ENCODE peak calls at places on chromosomes 12 and 14, in six cellular contexts. M is ovary, Y is right lobe of liver, A is IMR-90, Z is lower leg skin, W is sigmoid colon. S is an unnamed sample.

GRCh38 chr12:53338916-53339315 is 2.8 kb upstream of the SP7 start:
- DNase-seq in Z (no peak), Y (no peak), W (no peak), M (no peak), A (no peak), S (no peak)

GRCh38 chr14:36279306-36280244 is 40.9 kb downstream of the MBIP start:
- DNase-seq in Y (no peak), A (no peak), M (no peak), W (no peak), Z (no peak), S (no peak)

GRCh38 chr12:32535260-32535999 is 136.1 kb downstream of the FGD4 start:
- DNase-seq in M (peak), A (peak), Z (peak), Y (peak), W (peak), S (peak)

GRCh38 chr12:7751394-7751793 is 4.2 kb upstream of the CLEC4C start:
- DNase-seq in M (no peak), W (no peak), A (no peak), Z (no peak), Y (no peak), S (no peak)

GRCh38 chr14:55412686-55413085 is 1.1 kb upstream of the ATG14 start:
- DNase-seq in W (no peak), Z (no peak), M (no peak), Y (no peak), A (no peak), S (no peak)

GRCh38 chr14:34673702-34674101 is 40.7 kb downstream of the CFL2 start:
- DNase-seq in Z (no peak), A (no peak), Y (no peak), W (no peak), M (no peak), S (no peak)

GRCh38 chr14:104967414-104968152 is 10.6 kb downstream of the AHNAK2 start:
- DNase-seq in M (peak), Y (no peak), Z (peak), W (peak), A (no peak), S (peak)

GRCh38 chr14:64095620-64096019 is 198.6 kb downstream of the ESR2 start:
- DNase-seq in A (peak), Y (no peak), W (no peak), Z (no peak), M (no peak), S (no peak)

GRCh38 chr12:12784911-12785814 is at the start of gene APOLD1:
- DNase-seq in M (no peak), Y (no peak), W (peak), A (no peak), Z (no peak), S (peak)

GRCh38 chr14:72894623-72895378 is 900 bp upstream of the DPF3 start:
- DNase-seq in W (no peak), M (no peak), Y (peak), A (no peak), Z (no peak), S (no peak)

GRCh38 chr14:61537567-61538463 is 157.5 kb upstream of the HIF1A start:
- DNase-seq in W (no peak), M (no peak), Y (no peak), A (peak), Z (peak), S (no peak)

GRCh38 chr12:16891673-16892072 is 285.7 kb upstream of the LMO3 start:
- DNase-seq in Y (no peak), W (no peak), M (no peak), Z (no peak), A (no peak), S (no peak)

GRCh38 chr12:104539063-104539462 is 82.3 kb downstream of the CHST11 start:
- DNase-seq in Z (no peak), W (no peak), Y (no peak), M (no peak), A (no peak), S (no peak)

GRCh38 chr12:107092669-107093546 is 441 bp downstream of the CRY1 start:
- DNase-seq in W (peak), Y (peak), Z (peak), M (peak), A (no peak), S (peak)

GRCh38 chr14:76091036-76091435 is 60.7 kb upstream of the GPATCH2L start:
- DNase-seq in M (no peak), Z (peak), A (no peak), W (peak), Y (no peak), S (peak)

GRCh38 chr14:93941293-93941910 is 14.3 kb downstream of the FAM181A start:
- DNase-seq in A (peak), Z (no peak), W (no peak), M (no peak), Y (no peak), S (no peak)

GRCh38 chr12:131917139-131917710 is 11.9 kb upstream of the PUS1 start:
- DNase-seq in Y (no peak), W (no peak), Z (no peak), M (no peak), A (no peak), S (no peak)

GRCh38 chr14:88422919-88423318 is 37.5 kb downstream of the SPATA7 start:
- DNase-seq in A (peak), Y (no peak), M (no peak), W (no peak), Z (no peak), S (no peak)

GRCh38 chr12:100591979-100592378 is 18.5 kb downstream of the GAS2L3 start:
- DNase-seq in W (no peak), Z (no peak), M (no peak), A (no peak), Y (no peak), S (no peak)

GRCh38 chr14:58765375-58765774 is 127.6 kb downstream of the DACT1 start:
- DNase-seq in Z (no peak), Y (no peak), W (no peak), M (no peak), A (no peak), S (no peak)

GRCh38 chr14:50714452-50715073 is 46.5 kb upstream of the SAV1 start:
- DNase-seq in Y (no peak), A (peak), Z (no peak), M (no peak), W (no peak), S (no peak)

GRCh38 chr12:100926669-100927248 is 132.2 kb downstream of the ANO4 start:
- DNase-seq in Z (no peak), A (peak), W (no peak), M (no peak), Y (no peak), S (no peak)

GRCh38 chr12:122028601-122029560 is 7.2 kb downstream of the BCL7A start:
- DNase-seq in Y (no peak), Z (no peak), M (no peak), W (no peak), A (no peak), S (no peak)

GRCh38 chr12:79737875-79738718 is 47.3 kb upstream of the PAWR start:
- DNase-seq in W (no peak), M (no peak), Y (no peak), A (peak), Z (no peak), S (peak)

GRCh38 chr12:57896437-57897201 is 44.7 kb upstream of the ATP23 start:
- DNase-seq in M (peak), W (peak), A (peak), Z (peak), Y (peak), S (peak)

GRCh38 chr12:5511644-5512584 is 80.0 kb downstream of the NTF3 start:
- DNase-seq in M (peak), A (peak), Z (peak), W (peak), Y (peak), S (peak)

GRCh38 chr14:32202468-32202865 is 602 bp downstream of the RNU6-8 start:
- DNase-seq in W (no peak), Y (no peak), A (peak), Z (no peak), M (no peak), S (no peak)

GRCh38 chr14:25406818-25407217 is 356.9 kb upstream of the STXBP6 start:
- DNase-seq in W (no peak), Z (no peak), A (peak), M (no peak), Y (no peak), S (no peak)

GRCh38 chr12:26401874-26402273 is 206.5 kb downstream of the SSPN start:
- DNase-seq in A (no peak), M (no peak), W (no peak), Z (no peak), Y (no peak), S (no peak)

GRCh38 chr12:96140110-96140509 is 54.1 kb upstream of the ELK3 start:
- DNase-seq in Y (no peak), A (peak), M (no peak), Z (no peak), W (no peak), S (no peak)

GRCh38 chr12:111964935-111965334 is 48.0 kb downstream of the TMEM116 start:
- DNase-seq in Y (no peak), A (no peak), M (no peak), Z (no peak), W (no peak), S (no peak)

GRCh38 chr12:49507139-49507538 is 31.7 kb upstream of the KCNH3 start:
- DNase-seq in A (peak), M (no peak), W (no peak), Y (no peak), Z (no peak), S (no peak)

GRCh38 chr12:108346022-108346633 is 7.0 kb upstream of the CMKLR1 start:
- DNase-seq in Y (no peak), W (no peak), M (no peak), Z (no peak), A (no peak), S (no peak)

GRCh38 chr12:126483145-126484068 is 1418.2 kb downstream of the AACS start:
- DNase-seq in A (no peak), W (peak), M (no peak), Y (no peak), Z (no peak), S (peak)

GRCh38 chr14:80637726-80638619 is 303.6 kb downstream of the CEP128 start:
- DNase-seq in M (no peak), Z (no peak), W (no peak), A (no peak), Y (no peak), S (no peak)

GRCh38 chr14:56532546-56532945 is 47.1 kb upstream of the TMEM260 start:
- DNase-seq in Y (no peak), M (no peak), W (no peak), A (no peak), Z (no peak), S (no peak)

GRCh38 chr14:56534656-56535055 is 44.9 kb upstream of the TMEM260 start:
- DNase-seq in Y (no peak), A (no peak), W (no peak), Z (no peak), M (no peak), S (no peak)

GRCh38 chr14:56524971-56525677 is 54.5 kb upstream of the TMEM260 start:
- DNase-seq in M (no peak), A (no peak), W (no peak), Z (no peak), Y (no peak), S (no peak)

DNA sequence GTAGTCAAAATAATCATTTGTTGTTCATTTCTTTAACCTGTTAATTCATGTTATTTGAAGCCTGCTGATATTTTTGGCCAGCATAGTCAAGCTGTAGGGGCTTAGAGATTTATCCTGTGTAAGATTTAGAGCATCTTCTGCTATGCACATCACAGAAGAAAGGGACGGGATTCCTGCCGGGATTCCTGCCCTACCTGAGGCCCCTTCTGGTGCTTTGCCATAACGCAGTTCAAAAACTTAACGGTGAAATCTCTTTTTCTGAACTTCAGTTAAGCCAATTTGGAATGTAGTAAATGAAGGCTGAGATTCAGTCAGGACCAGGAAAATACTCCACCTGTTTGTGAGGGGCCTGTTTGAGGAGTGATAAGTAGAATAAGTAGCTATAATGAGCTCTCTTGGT is 50.7 kb upstream of the TMEM260 start:
- DNase-seq in M (no peak), Z (no peak), W (no peak), A (no peak), Y (no peak), S (no peak)
- TF ChIP-seq CTCF in M (no peak), Z (no peak), W (no peak), A (no peak), Y (no peak), S (no peak)

GRCh38 chr14:103910984-103911383 is 17.3 kb upstream of the TDRD9 start:
- DNase-seq in M (peak), Y (no peak), A (no peak), Z (no peak), W (no peak), S (no peak)

GRCh38 chr14:103905861-103906456 is 22.3 kb upstream of the TDRD9 start:
- DNase-seq in Z (no peak), Y (no peak), A (no peak), W (no peak), M (no peak), S (no peak)

GRCh38 chr14:103908580-103908979 is 19.7 kb upstream of the TDRD9 start:
- DNase-seq in W (no peak), A (no peak), Y (no peak), M (no peak), Z (no peak), S (no peak)

GRCh38 chr14:103910262-103910935 is 17.9 kb upstream of the TDRD9 start:
- DNase-seq in M (peak), W (peak), Z (peak), A (peak), Y (peak), S (peak)

DNA sequence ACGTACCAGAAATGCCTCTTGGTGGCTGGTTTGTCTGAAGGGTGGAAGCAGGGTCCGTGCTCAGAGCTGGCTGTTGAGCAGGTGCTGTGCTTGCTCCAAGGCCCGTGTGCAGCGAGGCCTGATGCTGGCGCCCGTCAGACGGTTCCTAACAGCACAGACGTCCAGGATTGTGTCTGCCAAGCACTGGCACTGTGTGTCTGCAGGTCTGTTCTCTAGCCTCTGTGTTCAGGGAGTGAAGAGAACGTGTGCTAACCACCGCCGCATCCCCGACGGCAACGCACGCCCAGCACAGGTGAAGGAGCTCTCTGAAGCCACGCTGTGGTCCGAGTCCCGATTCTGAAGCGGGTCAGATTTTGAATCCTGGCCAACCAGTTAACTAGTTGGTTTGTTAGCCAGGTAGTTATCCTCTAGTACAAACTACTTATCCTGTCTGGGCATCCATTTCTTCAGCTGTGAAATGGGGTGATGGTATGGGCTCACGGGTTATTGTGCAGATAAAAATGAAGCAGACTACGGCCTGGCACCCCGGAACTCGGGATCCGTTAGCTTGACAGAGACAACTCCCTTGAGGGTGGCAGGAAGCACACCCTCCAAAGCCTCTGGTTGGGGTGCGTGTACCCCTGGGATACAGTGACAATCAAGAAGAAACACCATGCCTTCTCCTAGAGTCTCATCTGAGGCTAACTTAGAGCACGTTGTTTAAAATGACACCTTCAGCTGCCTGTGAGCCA is 18.6 kb upstream of the TDRD9 start:
- DNase-seq in Z (no peak), W (no peak), M (peak), Y (peak), A (no peak), S (no peak)
- H3K4me3 ChIP-seq in Z (no peak), W (no peak), M (no peak), Y (no peak), A (no peak), S (no peak)

GRCh38 chr12:69275471-69275891 is 36.1 kb downstream of the CPSF6 start:
- DNase-seq in M (no peak), Y (no peak), Z (no peak), A (no peak), W (no peak), S (no peak)
- TF ChIP-seq POLR2A in M (no peak), Y (no peak), Z (no peak), A (no peak), W (no peak), S (no peak)

GRCh38 chr12:119712721-119713120 is 44.8 kb downstream of the PRKAB1 start:
- DNase-seq in Z (no peak), Y (no peak), M (no peak), W (no peak), A (no peak), S (no peak)

GRCh38 chr12:119714614-119715267 is 46.8 kb downstream of the PRKAB1 start:
- DNase-seq in Y (no peak), A (no peak), Z (no peak), M (no peak), W (no peak), S (no peak)

GRCh38 chr12:119715268-119715620 is 47.3 kb downstream of the PRKAB1 start:
- DNase-seq in M (no peak), Z (no peak), Y (no peak), A (peak), W (no peak), S (no peak)

GRCh38 chr12:119711693-119712092 is 43.8 kb downstream of the PRKAB1 start:
- DNase-seq in Z (peak), A (no peak), W (no peak), M (no peak), Y (no peak), S (no peak)

DNA sequence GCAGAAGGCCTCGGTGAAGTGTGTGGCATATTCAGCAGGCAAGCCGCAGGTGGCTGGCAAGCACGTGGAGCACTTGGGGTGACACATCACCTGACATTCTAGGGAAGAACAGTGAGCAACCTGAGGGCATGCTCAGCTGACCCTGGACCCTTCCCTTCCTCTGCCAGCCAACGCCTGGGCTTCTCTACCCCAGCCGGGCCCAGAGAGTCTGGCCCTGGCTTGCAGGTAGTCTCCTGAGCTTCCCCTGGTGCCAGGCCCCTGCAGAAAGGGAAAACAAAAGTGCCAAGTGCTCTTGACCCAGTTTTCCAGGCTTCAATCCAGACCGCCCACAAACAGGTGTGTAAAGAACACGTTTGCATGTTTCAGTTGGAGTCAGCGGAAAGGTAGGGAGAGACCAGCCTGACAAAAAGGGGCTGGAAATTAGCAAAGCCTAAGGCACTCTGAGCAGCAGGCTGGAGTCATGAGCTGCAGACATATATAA is 45.7 kb downstream of the PRKAB1 start:
- DNase-seq in Y (no peak), W (no peak), Z (peak), M (no peak), A (no peak), S (no peak)
- TF ChIP-seq CTCF in Y (no peak), W (no peak), Z (no peak), M (no peak), A (no peak), S (no peak)

GRCh38 chr12:65803253-65803652 is 21.0 kb upstream of the HMGA2 start:
- DNase-seq in W (no peak), Y (no peak), Z (no peak), M (no peak), A (no peak), S (no peak)
- H3K4me3 ChIP-seq in W (no peak), Y (no peak), Z (no peak), M (no peak), A (no peak), S (no peak)

GRCh38 chr12:94622475-94622874 is 27.9 kb downstream of the TMCC3 start:
- DNase-seq in A (no peak), M (no peak), W (no peak), Z (no peak), Y (no peak), S (no peak)
- TF ChIP-seq POLR2A in A (no peak), M (no peak), W (no peak), Z (no peak), Y (no peak), S (no peak)

GRCh38 chr14:95609398-95609990 is 74.6 kb downstream of the GLRX5 start:
- DNase-seq in M (peak), A (peak), Z (no peak), W (no peak), Y (no peak), S (no peak)

GRCh38 chr14:95619785-95620417 is 66.3 kb upstream of the TCL1B start:
- DNase-seq in W (no peak), Z (no peak), Y (no peak), M (no peak), A (no peak), S (no peak)

GRCh38 chr14:95611293-95611880 is 74.8 kb upstream of the TCL1B start:
- DNase-seq in Z (no peak), Y (no peak), A (no peak), W (no peak), M (no peak), S (no peak)

DNA sequence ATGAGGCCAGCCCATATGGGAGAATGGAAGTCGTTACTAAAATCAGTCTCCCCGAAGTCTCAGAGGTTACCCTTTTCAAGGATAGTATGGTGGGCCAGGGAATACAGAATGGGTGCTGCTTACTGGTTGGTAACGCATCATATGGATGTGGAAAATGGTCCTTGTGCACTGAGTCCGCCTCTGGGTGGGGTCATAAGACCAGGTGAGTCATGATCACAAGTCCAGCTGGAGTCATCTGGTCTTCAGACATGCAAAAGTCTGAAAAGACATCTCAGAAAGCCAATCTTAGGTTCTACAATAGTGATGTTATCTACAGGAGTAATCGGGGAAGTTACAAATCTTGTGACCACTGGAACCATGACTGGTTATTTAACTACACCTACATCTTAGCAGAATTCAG is 71.9 kb upstream of the TCL1B start:
- DNase-seq in W (no peak), M (no peak), A (no peak), Z (no peak), Y (no peak), S (no peak)
- TF ChIP-seq CTCF in W (no peak), M (no peak), A (no peak), Z (no peak), Y (no peak), S (no peak)